ENCODE peak calls at places on chromosomes 12 and 14, in nine cellular contexts. X, N, G, J, A, M, H, D and L are unnamed samples. For H3K4me1, the result is how much of the 10 kb centered on the place peaks cover.

GRCh38 chr12:128823916-128824839 is at the start of gene SLC15A4:
- DNase-seq in N (peak), G (peak), J (peak), X (peak), D (peak), H (peak), A (peak), M (peak), L (peak)

GRCh38 chr12:121110211-121110940 is 22.3 kb upstream of the P2RX7 start:
- DNase-seq in M (peak), N (peak), A (peak), X (peak), G (peak), H (peak), J (peak), D (no peak), L (no peak)

GRCh38 chr12:46260153-46260912 is 8.5 kb downstream of the SLC38A1 start:
- DNase-seq in X (no peak), N (no peak), M (peak), H (no peak), A (no peak), D (no peak), G (no peak), J (no peak), L (no peak)

GRCh38 chr12:19872745-19873144 is 433.5 kb downstream of the AEBP2 start:
- DNase-seq in H (no peak), A (no peak), D (no peak), N (no peak), M (no peak), X (no peak), G (no peak), J (no peak), L (no peak)

GRCh38 chr12:42496886-42497285 is 92.7 kb downstream of the PRICKLE1 start:
- DNase-seq in M (no peak), D (no peak), X (no peak), J (no peak), H (no peak), A (no peak), G (no peak), N (no peak), L (no peak)

GRCh38 chr12:131408484-131408883 is 302.4 kb upstream of the SFSWAP start:
- DNase-seq in A (no peak), N (no peak), M (no peak), D (no peak), X (no peak), H (no peak), J (no peak), G (no peak), L (no peak)

GRCh38 chr12:25387136-25388050 is 136.7 kb upstream of the KRAS start:
- DNase-seq in G (peak), J (peak), X (peak), H (peak), D (peak), N (peak), M (peak), A (peak), L (no peak)

GRCh38 chr12:51592034-51592705 is 1.1 kb downstream of the SCN8A start:
- DNase-seq in D (no peak), X (no peak), J (no peak), H (no peak), M (peak), G (no peak), A (no peak), N (no peak), L (no peak)

GRCh38 chr12:118190266-118190665 is 54.3 kb downstream of the PEBP1 start:
- DNase-seq in X (no peak), M (peak), N (no peak), H (no peak), G (no peak), D (no peak), A (no peak), J (no peak), L (no peak)

DNA sequence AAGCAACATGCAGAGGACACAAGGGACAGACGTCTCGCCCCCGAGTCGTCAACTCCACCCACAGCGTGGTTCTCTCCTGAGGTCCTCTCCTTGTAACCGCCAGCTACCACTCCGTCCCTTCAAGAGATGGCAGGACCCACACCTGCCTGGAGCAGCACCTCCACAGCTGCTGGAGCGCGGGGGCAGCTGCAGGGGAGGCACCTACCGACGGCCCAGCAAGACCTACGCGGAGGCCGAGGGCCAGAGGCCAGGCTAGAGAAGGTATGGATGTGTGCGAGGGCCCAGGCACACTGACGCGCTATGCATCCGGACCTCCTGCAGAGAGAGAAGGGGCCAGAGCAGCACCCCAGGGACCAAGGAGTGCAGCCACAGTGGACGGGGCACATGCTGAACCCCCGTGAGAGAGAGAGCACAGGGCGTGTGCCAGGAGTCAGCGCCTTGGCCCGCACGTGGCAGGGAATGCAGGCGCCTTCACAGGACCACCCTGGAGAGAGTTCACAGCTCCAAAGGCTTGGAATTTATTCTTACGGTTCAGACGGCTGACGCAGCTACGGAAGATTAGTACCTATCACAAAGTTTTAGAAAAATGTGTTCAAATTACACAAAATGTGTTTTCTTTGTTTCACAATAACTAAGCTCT is 37.0 kb downstream of the CDC42BPB start:
- DNase-seq in A (no peak), J (no peak), N (peak), X (no peak), G (no peak), H (no peak), D (no peak), M (no peak), L (peak)
- H3K4me1 ChIP-seq in A (under half), J (under half), N (under half), X (under half), G (under half), H (under half), D (half or more), M (under half), L (under half)

DNA sequence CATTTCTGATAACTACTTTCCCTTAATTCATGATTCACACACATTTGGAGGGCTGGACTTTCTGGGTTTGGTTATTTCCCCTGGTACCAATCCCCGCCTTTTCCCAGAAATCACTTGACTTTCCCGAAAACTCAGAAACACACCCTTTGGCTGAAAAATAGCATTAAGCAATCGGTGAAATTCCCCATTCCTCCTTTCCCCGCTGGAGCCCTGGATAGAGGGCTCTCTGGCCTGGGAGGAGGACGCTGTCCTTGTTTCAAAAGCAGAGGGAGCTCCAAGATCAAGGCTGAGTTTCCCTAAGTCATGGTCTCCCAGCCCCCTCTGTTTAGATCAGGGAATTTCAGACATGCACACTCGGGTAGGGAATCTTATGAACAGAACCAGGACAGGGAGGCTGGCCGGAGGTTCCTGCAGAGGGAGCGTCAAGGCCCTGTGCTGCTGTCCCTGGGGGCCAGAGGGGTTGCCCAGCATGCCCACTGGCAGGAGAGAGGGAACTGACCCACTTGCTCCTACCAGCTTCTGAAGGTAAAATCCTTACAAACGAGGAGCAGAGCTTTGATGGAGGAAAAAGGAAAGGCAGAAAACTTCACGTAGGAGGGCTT is at the start of gene C1S:
- DNase-seq in N (peak), H (no peak), J (peak), D (peak), A (peak), G (no peak), X (peak), M (peak), L (no peak)
- H3K27ac ChIP-seq in N (peak), H (no peak), J (peak), D (peak), A (peak), G (no peak), X (peak), M (peak), L (no peak)

DNA sequence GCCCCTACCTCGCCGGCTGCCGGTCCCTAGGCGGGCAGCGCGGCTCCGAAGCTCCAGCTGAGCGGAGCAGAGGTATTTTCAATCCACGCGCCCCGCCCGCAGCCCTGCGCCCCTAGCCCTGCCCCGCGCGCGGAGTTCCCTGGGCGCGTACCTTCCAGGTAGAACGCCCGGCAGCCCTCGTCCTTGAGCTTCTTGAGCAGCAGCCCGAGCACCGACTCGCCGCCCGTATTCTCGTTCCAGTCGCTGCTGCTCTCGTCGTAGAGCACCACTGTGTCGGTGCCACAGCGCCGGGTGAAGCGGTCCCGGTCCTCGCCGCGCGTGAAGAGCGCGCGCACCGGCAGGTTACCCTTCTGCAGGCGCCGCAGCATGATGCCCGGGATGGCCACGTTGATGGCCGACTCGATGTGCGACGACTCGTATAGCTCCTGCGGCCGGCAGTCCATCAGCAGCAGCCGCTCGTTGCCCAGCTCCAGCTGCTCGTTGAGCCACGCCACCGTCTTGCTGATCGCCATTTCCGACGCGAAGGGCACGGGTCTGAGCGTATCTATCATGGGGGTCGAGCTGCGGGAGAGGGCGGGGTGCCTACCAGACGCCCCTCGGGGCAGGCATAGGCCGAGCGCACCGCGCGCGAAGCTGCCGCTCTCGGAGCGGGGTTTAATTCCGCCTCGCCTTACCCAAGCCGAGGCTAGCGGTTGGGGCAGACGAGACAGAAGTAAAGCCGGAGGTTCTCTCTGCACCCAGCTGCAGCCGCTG is 636 bp downstream of the DUSP6 start:
- DNase-seq in X (peak), A (no peak), G (peak), H (peak), N (peak), J (peak), D (peak), M (peak), L (no peak)
- H3K4me1 ChIP-seq in X (under half), A (under half), G (half or more), H (under half), N (under half), J (under half), D (under half), M (under half), L (under half)

GRCh38 chr14:68292467-68293334 is 473.1 kb downstream of the RAD51B start:
- DNase-seq in G (no peak), N (no peak), A (no peak), X (no peak), H (no peak), M (peak), J (no peak), D (no peak), L (no peak)

GRCh38 chr14:68297871-68298468 is 478.4 kb downstream of the RAD51B start:
- DNase-seq in A (no peak), N (no peak), G (no peak), J (no peak), H (no peak), D (no peak), X (no peak), M (peak), L (no peak)

GRCh38 chr14:68297011-68297410 is 477.4 kb downstream of the RAD51B start:
- DNase-seq in D (no peak), H (no peak), G (no peak), X (no peak), N (no peak), M (no peak), A (no peak), J (no peak), L (no peak)

GRCh38 chr14:68293404-68293803 is 473.8 kb downstream of the RAD51B start:
- DNase-seq in A (no peak), H (no peak), N (no peak), X (no peak), J (no peak), D (no peak), M (no peak), G (peak), L (no peak)

GRCh38 chr14:68295316-68295816 is 475.8 kb downstream of the RAD51B start:
- DNase-seq in M (no peak), D (no peak), A (peak), G (no peak), J (no peak), X (peak), N (no peak), H (no peak), L (no peak)
- H3K27ac ChIP-seq in M (no peak), D (no peak), A (peak), G (no peak), J (no peak), X (peak), N (no peak), H (no peak), L (no peak)

GRCh38 chr12:6438345-6438744 is 6.4 kb upstream of the CD27 start:
- DNase-seq in A (no peak), X (no peak), J (no peak), N (peak), M (no peak), G (no peak), H (no peak), D (no peak), L (peak)

GRCh38 chr12:6443361-6443983 is 1.3 kb upstream of the CD27 start:
- DNase-seq in J (no peak), D (no peak), A (no peak), G (no peak), X (no peak), M (no peak), N (no peak), H (no peak), L (no peak)

GRCh38 chr12:6444704-6445688 is at the start of gene CD27:
- DNase-seq in D (no peak), H (peak), X (no peak), J (no peak), M (no peak), G (peak), A (no peak), N (peak), L (no peak)

GRCh38 chr12:6444031-6444430 is 724 bp upstream of the CD27 start:
- DNase-seq in D (no peak), N (peak), A (no peak), G (no peak), X (no peak), J (no peak), H (no peak), M (no peak), L (no peak)

DNA sequence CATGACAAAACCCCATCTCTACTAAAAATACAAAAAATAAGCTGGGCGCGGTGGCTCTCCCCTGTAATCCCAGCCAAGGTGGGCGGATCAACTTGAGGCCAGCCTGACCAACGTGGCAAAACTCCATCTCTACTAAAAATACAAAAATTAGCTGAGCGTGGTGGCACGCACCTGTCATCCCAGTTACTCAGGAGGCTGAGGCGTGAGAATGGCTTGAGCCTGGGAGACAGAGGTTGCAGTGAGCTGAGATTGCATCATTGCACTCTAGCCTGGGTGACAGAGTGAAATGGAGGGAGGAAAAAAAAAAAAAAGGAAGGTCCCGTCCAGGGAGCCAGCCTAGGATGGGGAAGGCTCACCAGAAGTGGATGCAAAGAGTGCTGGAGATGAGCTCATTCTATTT is 2.0 kb upstream of the CD27 start:
- DNase-seq in A (no peak), D (no peak), M (no peak), N (peak), H (no peak), X (no peak), G (no peak), J (no peak), L (no peak)
- H3K4me1 ChIP-seq in A (under half), D (under half), M (under half), N (under half), H (under half), X (under half), G (under half), J (under half), L (under half)